ENCODE peak calls at places on chromosomes 13 and 19, in eight cellular contexts. Y is iPS DF 6.9; I is anterior cingulate cortex; G is retina; O is endodermal cell; E is GM13976; H is amniotic epithelial cell; X is activated CD8-positive, alpha-beta memory T cell treated with anti-CD3 and anti-CD28 coated beads, Interleukin-2, amount 50 U/mL, for 4 hours. N is an unnamed sample.

GRCh38 chr13:79225487-79226232 is 180.4 kb downstream of the RBM26 start:
- DNase-seq in I (no peak), X (no peak), H (no peak), O (no peak), E (no peak), Y (no peak), G (no peak), N (no peak)

GRCh38 chr13:27795718-27796019 is 3.4 kb downstream of the GSX1 start:
- DNase-seq in X (no peak), I (no peak), E (no peak), O (no peak), H (no peak), Y (no peak), G (no peak), N (no peak)

GRCh38 chr19:29562299-29563297 is 36.8 kb downstream of the VSTM2B start:
- DNase-seq in Y (no peak), X (no peak), I (no peak), H (no peak), E (no peak), G (no peak), O (no peak), N (no peak)

GRCh38 chr19:32976223-32976805 is 4.3 kb downstream of the FAAP24 start:
- DNase-seq in X (peak), O (peak), I (peak), H (peak), G (peak), E (peak), Y (peak), N (peak)

GRCh38 chr13:28609936-28610335 is 49.0 kb upstream of the POMP start:
- DNase-seq in O (no peak), H (peak), E (no peak), X (no peak), G (no peak), I (no peak), Y (no peak), N (no peak)

GRCh38 chr19:14337510-14337909 is 43.7 kb upstream of the ADGRE5 start:
- DNase-seq in X (no peak), H (peak), I (no peak), G (peak), Y (no peak), E (no peak), O (peak), N (no peak)

GRCh38 chr13:110448230-110448629 is 113.3 kb downstream of the RAB20 start:
- DNase-seq in X (no peak), I (no peak), G (no peak), Y (no peak), E (no peak), H (peak), O (no peak), N (no peak)

GRCh38 chr13:79222427-79223205 is 183.4 kb downstream of the RBM26 start:
- DNase-seq in Y (no peak), X (no peak), E (no peak), I (no peak), O (no peak), G (no peak), H (no peak), N (no peak)

GRCh38 chr13:43128504-43128929 is 105.1 kb downstream of the DNAJC15 start:
- DNase-seq in G (peak), X (no peak), O (no peak), Y (no peak), H (no peak), I (no peak), E (no peak), N (no peak)

GRCh38 chr19:54380897-54381296 is 16.2 kb upstream of the LAIR1 start:
- DNase-seq in I (no peak), E (no peak), Y (no peak), O (no peak), X (no peak), G (no peak), H (no peak), N (no peak)

GRCh38 chr19:42255766-42256750 is 1.1 kb upstream of the ERF start:
- DNase-seq in H (peak), O (peak), I (peak), Y (no peak), X (no peak), G (peak), E (no peak), N (no peak)

GRCh38 chr19:53357821-53358581 is 7.5 kb upstream of the ZNF525 start:
- DNase-seq in G (no peak), I (no peak), H (no peak), E (no peak), X (no peak), Y (no peak), O (no peak), N (no peak)

GRCh38 chr19:30887042-30887441 is 462.2 kb downstream of the TSHZ3 start:
- DNase-seq in H (no peak), X (no peak), E (no peak), G (no peak), Y (no peak), O (no peak), I (no peak), N (no peak)

GRCh38 chr19:41327499-41328156 is 17.7 kb downstream of the CCDC97 start:
- DNase-seq in X (peak), H (peak), E (peak), G (no peak), I (no peak), O (peak), Y (no peak), N (peak)